ENCODE peak calls at places on chromosomes 11 and 22, in nine cellular contexts. I is A549; N is stimulated activated CD4-positive, alpha-beta T cell treated with anti-CD3 and anti-CD28 coated beads, Interleukin-2, amount 100 ng/mL, for 24 hours; M is smooth muscle cell of the brain vasculature; E is tibial nerve; T is WERI-Rb-1; D is psoas muscle; S is iPS-NIHi11; C is T47D. K is an unnamed sample.

GRCh38 chr22:43395296-43395695 is 16.5 kb upstream of the MPPED1 start:
- DNase-seq in S (no peak), D (no peak), I (no peak), N (no peak), C (no peak), M (no peak), T (no peak), E (no peak), K (no peak)

GRCh38 chr11:78365381-78365792 is 52.2 kb downstream of the GAB2 start:
- DNase-seq in D (no peak), M (no peak), N (no peak), S (peak), I (peak), E (no peak), C (peak), T (no peak), K (no peak)

GRCh38 chr22:19800761-19801244 is 40.2 kb downstream of the TBX1 start:
- DNase-seq in E (no peak), C (peak), I (peak), N (no peak), D (peak), S (peak), T (peak), M (no peak), K (no peak)

GRCh38 chr11:15893080-15893492 is 463.3 kb downstream of the SOX6 start:
- DNase-seq in S (no peak), C (peak), I (no peak), N (no peak), E (no peak), D (no peak), M (no peak), T (no peak), K (no peak)

GRCh38 chr11:73578786-73579185 is 19.1 kb downstream of the FAM168A start:
- DNase-seq in T (no peak), C (peak), S (no peak), N (no peak), I (no peak), M (no peak), E (no peak), D (no peak), K (peak)

GRCh38 chr11:46294365-46295309 is 17.2 kb downstream of the CREB3L1 start:
- DNase-seq in I (no peak), D (peak), T (peak), M (no peak), C (no peak), N (no peak), S (peak), E (no peak), K (no peak)

GRCh38 chr11:82981852-82982251 is 80.3 kb downstream of the DDIAS start:
- DNase-seq in I (no peak), C (no peak), M (no peak), S (no peak), D (no peak), E (no peak), T (no peak), N (no peak), K (no peak)

GRCh38 chr11:719214-720016 is 13.4 kb downstream of the EPS8L2 start:
- DNase-seq in M (no peak), N (no peak), I (no peak), E (no peak), T (no peak), D (no peak), C (no peak), S (peak), K (no peak)

GRCh38 chr22:42444060-42444904 is 12.1 kb upstream of the NFAM1 start:
- DNase-seq in T (peak), E (peak), M (peak), D (peak), C (peak), N (peak), S (peak), I (peak), K (peak)

K was measured in activated CD4-positive, alpha-beta T cell treated with anti-CD3 and anti-CD28 coated beads for 48 hours.